ENCODE peak calls at places on chromosomes 16 and 17, in ten cellular contexts. V is fibroblast of lung, Y is cardiac muscle cell, W is HepG2, S is OCI-LY7, D is A549, G is lung, J is body of pancreas, C is adrenal gland, T is tibial nerve. M is an unnamed sample. For H3K4me1, the result is how much of the 10 kb centered on the place peaks cover.

GRCh38 chr17:73697872-73698271 is 53.6 kb upstream of the SDK2 start:
- DNase-seq in V (no peak), Y (no peak), W (peak), S (no peak), D (no peak), G (no peak), J (peak), C (no peak), T (no peak), M (peak)

GRCh38 chr17:9937164-9937835 is 32.2 kb upstream of the RCVRN start:
- DNase-seq in V (peak), Y (peak), W (no peak), S (no peak), D (no peak), G (no peak), J (peak), C (no peak), T (no peak), M (peak)

GRCh38 chr17:6567528-6568185 is 11.3 kb upstream of the PITPNM3 start:
- DNase-seq in V (peak), Y (peak), W (no peak), S (no peak), D (no peak), G (peak), J (no peak), C (peak), T (no peak), M (no peak)

GRCh38 chr16:31273676-31274075 is 13.9 kb downstream of the ITGAM start:
- DNase-seq in V (no peak), Y (no peak), W (no peak), S (no peak), D (no peak), G (no peak), J (no peak), C (no peak), T (no peak), M (no peak)

GRCh38 chr17:77324227-77324626 is 183.5 kb downstream of the SEC14L1 start:
- DNase-seq in V (no peak), Y (no peak), W (no peak), S (peak), D (no peak), G (peak), J (no peak), C (no peak), T (no peak), M (no peak)

GRCh38 chr17:75228305-75228704 is 22.8 kb downstream of the NUP85 start:
- DNase-seq in V (no peak), Y (no peak), W (no peak), S (no peak), D (no peak), G (peak), J (no peak), C (peak), T (peak), M (no peak)

GRCh38 chr16:87076950-87077749 is 240.0 kb downstream of the C16orf95 start:
- DNase-seq in V (peak), Y (peak), W (peak), S (peak), D (peak), G (peak), J (peak), C (peak), T (no peak), M (peak)

GRCh38 chr16:64380751-64381150 is 741.1 kb downstream of the CDH11 start:
- DNase-seq in V (no peak), Y (no peak), W (no peak), S (no peak), D (no peak), G (no peak), J (no peak), C (no peak), T (no peak), M (no peak)

GRCh38 chr17:72922223-72922622 is 170.3 kb downstream of the SLC39A11 start:
- DNase-seq in V (no peak), Y (no peak), W (no peak), S (no peak), D (no peak), G (no peak), J (no peak), C (no peak), T (no peak), M (no peak)

GRCh38 chr16:85170066-85171003 is 58.1 kb upstream of the CIBAR2 start:
- DNase-seq in V (peak), Y (no peak), W (no peak), S (no peak), D (no peak), G (no peak), J (no peak), C (no peak), T (no peak), M (no peak)

GRCh38 chr17:64084086-64084939 is 45.6 kb downstream of the ERN1 start:
- DNase-seq in V (peak), Y (peak), W (peak), S (no peak), D (no peak), G (no peak), J (peak), C (peak), T (no peak), M (peak)

GRCh38 chr17:77959926-77960521 is 1.5 kb downstream of the TNRC6C start:
- DNase-seq in V (peak), Y (peak), W (no peak), S (peak), D (no peak), G (no peak), J (no peak), C (no peak), T (no peak), M (peak)

GRCh38 chr17:74987909-74988711 is 678 bp downstream of the CDR2L start:
- DNase-seq in V (peak), Y (peak), W (no peak), S (peak), D (no peak), G (peak), J (peak), C (peak), T (peak), M (peak)

GRCh38 chr17:50062323-50063243 is 6.7 kb downstream of the ITGA3 start:
- DNase-seq in V (peak), Y (peak), W (no peak), S (no peak), D (peak), G (peak), J (peak), C (peak), T (no peak), M (no peak)

GRCh38 chr17:31792007-31792585 is 66.9 kb downstream of the COPRS start:
- DNase-seq in V (no peak), Y (no peak), W (no peak), S (no peak), D (no peak), G (no peak), J (no peak), C (no peak), T (no peak), M (no peak)

GRCh38 chr17:59399914-59400313 is 68.5 kb downstream of the YPEL2 start:
- DNase-seq in V (no peak), Y (no peak), W (no peak), S (no peak), D (no peak), G (no peak), J (no peak), C (no peak), T (no peak), M (no peak)

GRCh38 chr16:71895679-71896385 is 501 bp downstream of the IST1 start:
- DNase-seq in V (peak), Y (peak), W (no peak), S (peak), D (peak), G (peak), J (peak), C (no peak), T (peak), M (peak)

GRCh38 chr16:53111078-53111776 is 56.4 kb downstream of the CHD9 start:
- DNase-seq in V (peak), Y (peak), W (no peak), S (no peak), D (no peak), G (no peak), J (no peak), C (no peak), T (no peak), M (no peak)

GRCh38 chr16:8469102-8469778 is 121.1 kb downstream of the TMEM114 start:
- DNase-seq in V (no peak), Y (no peak), W (no peak), S (no peak), D (no peak), G (no peak), J (no peak), C (no peak), T (no peak), M (no peak)

GRCh38 chr16:28845173-28846079 is 722 bp downstream of the TUFM start:
- DNase-seq in V (no peak), Y (peak), W (peak), S (peak), D (peak), G (no peak), J (peak), C (no peak), T (no peak), M (peak)

GRCh38 chr17:31320231-31320630 is 1.2 kb downstream of the EVI2A start:
- DNase-seq in V (no peak), Y (no peak), W (no peak), S (peak), D (no peak), G (no peak), J (no peak), C (no peak), T (no peak), M (no peak)

GRCh38 chr17:59310263-59310920 is 21.1 kb upstream of the YPEL2 start:
- DNase-seq in V (no peak), Y (no peak), W (no peak), S (no peak), D (no peak), G (no peak), J (no peak), C (no peak), T (no peak), M (no peak)

GRCh38 chr16:53949716-53950410 is 245.9 kb downstream of the FTO start:
- DNase-seq in V (peak), Y (no peak), W (peak), S (no peak), D (no peak), G (no peak), J (no peak), C (no peak), T (no peak), M (no peak)

GRCh38 chr17:69822314-69822875 is 252.6 kb upstream of the KCNJ16 start:
- DNase-seq in V (no peak), Y (no peak), W (no peak), S (no peak), D (no peak), G (no peak), J (no peak), C (no peak), T (no peak), M (no peak)

GRCh38 chr17:8922451-8922850 is 43.1 kb downstream of the PIK3R5 start:
- DNase-seq in V (peak), Y (peak), W (no peak), S (no peak), D (no peak), G (no peak), J (no peak), C (peak), T (peak), M (peak)

GRCh38 chr17:8923762-8924161 is 41.7 kb downstream of the PIK3R5 start:
- DNase-seq in V (no peak), Y (no peak), W (no peak), S (no peak), D (no peak), G (no peak), J (no peak), C (no peak), T (no peak), M (no peak)

GRCh38 chr17:8921147-8921546 is 44.4 kb downstream of the PIK3R5 start:
- DNase-seq in V (no peak), Y (no peak), W (no peak), S (no peak), D (no peak), G (no peak), J (no peak), C (no peak), T (no peak), M (no peak)

GRCh38 chr17:8924595-8924994 is 40.9 kb downstream of the PIK3R5 start:
- DNase-seq in V (no peak), Y (no peak), W (no peak), S (no peak), D (no peak), G (no peak), J (no peak), C (no peak), T (no peak), M (no peak)

DNA sequence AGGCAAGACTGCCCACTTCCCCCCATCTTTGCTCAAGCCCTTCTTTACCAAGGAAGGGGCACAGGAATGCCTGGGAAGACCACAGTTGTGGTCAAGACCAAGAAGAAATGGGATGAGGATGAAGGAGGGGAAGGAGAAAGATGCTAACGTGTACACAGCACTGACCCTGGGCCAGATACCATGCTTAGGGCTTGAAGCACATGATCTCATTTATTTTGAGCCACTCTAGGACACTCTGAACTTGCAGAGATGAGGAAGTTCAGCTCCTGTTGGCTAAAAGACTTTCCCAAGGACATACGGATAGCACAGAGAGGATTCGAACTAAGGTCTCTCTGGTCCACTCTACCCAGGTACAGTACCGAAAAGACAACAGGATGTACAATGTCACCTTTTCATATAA is 42.6 kb downstream of the PIK3R5 start:
- DNase-seq in V (no peak), Y (no peak), W (no peak), S (no peak), D (no peak), G (no peak), J (no peak), C (no peak), T (no peak), M (no peak)
- TF ChIP-seq CTCF in V (no peak), Y (no peak), W (no peak), S (no peak), D (no peak), G (no peak), J (no peak), C (no peak), T (no peak), M (no peak)

GRCh38 chr17:40484973-40485530 is 16.4 kb downstream of the TNS4 start:
- DNase-seq in V (no peak), Y (no peak), W (no peak), S (no peak), D (no peak), G (no peak), J (no peak), C (no peak), T (no peak), M (no peak)
- H3K4me1 ChIP-seq in V (under half), Y (under half), W (half or more), S (under half), D (half or more), G (under half), J (under half), C (under half), T (under half), M (under half)

GRCh38 chr17:42255425-42255810 is 20.8 kb downstream of the STAT5B start:
- DNase-seq in V (no peak), Y (no peak), W (no peak), S (no peak), D (no peak), G (no peak), J (no peak), C (no peak), T (no peak), M (no peak)
- TF ChIP-seq CTCF in V (no peak), Y (no peak), W (no peak), S (no peak), D (no peak), G (no peak), J (no peak), C (no peak), T (no peak), M (no peak)

GRCh38 chr17:61249649-61250301 is 149.9 kb upstream of the TBX2 start:
- DNase-seq in V (no peak), Y (no peak), W (no peak), S (no peak), D (no peak), G (no peak), J (no peak), C (no peak), T (no peak), M (no peak)
- H3K4me1 ChIP-seq in V (under half), Y (half or more), W (under half), S (under half), D (under half), G (under half), J (under half), C (half or more), T (half or more), M (half or more)